ENCODE peak calls at places on chromosomes 7 and 10, in seven cellular contexts. N is PC-9, Y is heart right ventricle, M is vagina, K is HL-60, W is brain microvascular endothelial cell, X is left ventricle myocardium inferior. B is an unnamed sample.

GRCh38 chr7:105790996-105791395 is 85.4 kb downstream of the ATXN7L1 start:
- DNase-seq in N (peak), Y (no peak), M (no peak), K (no peak), W (no peak), X (no peak), B (no peak)

GRCh38 chr7:33933611-33934281 is 28.4 kb downstream of the BMPER start:
- DNase-seq in N (peak), Y (no peak), M (peak), K (no peak), W (peak), X (no peak), B (no peak)

GRCh38 chr7:43481905-43482678 is 100.8 kb upstream of the STK17A start:
- DNase-seq in N (peak), Y (no peak), M (no peak), K (no peak), W (peak), X (no peak), B (no peak)

GRCh38 chr10:109894516-109894915 is 28.8 kb downstream of the XPNPEP1 start:
- DNase-seq in N (no peak), Y (peak), M (no peak), K (no peak), W (no peak), X (peak), B (no peak)

GRCh38 chr10:78539247-78539766 is 505.6 kb downstream of the RPS24 start:
- DNase-seq in N (peak), Y (no peak), M (no peak), K (no peak), W (no peak), X (no peak), B (no peak)

GRCh38 chr7:2496375-2496774 is 20.2 kb upstream of the GRIFIN start:
- DNase-seq in N (no peak), Y (no peak), M (no peak), K (no peak), W (no peak), X (no peak), B (no peak)

GRCh38 chr10:11782793-11783557 is 40.2 kb upstream of the PROSER2 start:
- DNase-seq in N (peak), Y (no peak), M (no peak), K (no peak), W (peak), X (no peak), B (no peak)

GRCh38 chr10:68871105-68871711 is 29.9 kb upstream of the DDX50 start:
- DNase-seq in N (no peak), Y (peak), M (no peak), K (no peak), W (peak), X (no peak), B (no peak)

GRCh38 chr7:7639847-7640220 is 718 bp upstream of the UMAD1 start:
- DNase-seq in N (peak), Y (no peak), M (no peak), K (no peak), W (peak), X (no peak), B (peak)

GRCh38 chr7:50664461-50664922 is 99.3 kb upstream of the DDC start:
- DNase-seq in N (peak), Y (no peak), M (no peak), K (no peak), W (peak), X (no peak), B (no peak)

GRCh38 chr7:122225874-122226273 is 78.7 kb downstream of the FEZF1 start:
- DNase-seq in N (no peak), Y (no peak), M (no peak), K (no peak), W (no peak), X (no peak), B (no peak)

GRCh38 chr10:96306516-96306915 is 2.3 kb downstream of the DNTT start:
- DNase-seq in N (no peak), Y (peak), M (peak), K (no peak), W (no peak), X (peak), B (peak)

DNA sequence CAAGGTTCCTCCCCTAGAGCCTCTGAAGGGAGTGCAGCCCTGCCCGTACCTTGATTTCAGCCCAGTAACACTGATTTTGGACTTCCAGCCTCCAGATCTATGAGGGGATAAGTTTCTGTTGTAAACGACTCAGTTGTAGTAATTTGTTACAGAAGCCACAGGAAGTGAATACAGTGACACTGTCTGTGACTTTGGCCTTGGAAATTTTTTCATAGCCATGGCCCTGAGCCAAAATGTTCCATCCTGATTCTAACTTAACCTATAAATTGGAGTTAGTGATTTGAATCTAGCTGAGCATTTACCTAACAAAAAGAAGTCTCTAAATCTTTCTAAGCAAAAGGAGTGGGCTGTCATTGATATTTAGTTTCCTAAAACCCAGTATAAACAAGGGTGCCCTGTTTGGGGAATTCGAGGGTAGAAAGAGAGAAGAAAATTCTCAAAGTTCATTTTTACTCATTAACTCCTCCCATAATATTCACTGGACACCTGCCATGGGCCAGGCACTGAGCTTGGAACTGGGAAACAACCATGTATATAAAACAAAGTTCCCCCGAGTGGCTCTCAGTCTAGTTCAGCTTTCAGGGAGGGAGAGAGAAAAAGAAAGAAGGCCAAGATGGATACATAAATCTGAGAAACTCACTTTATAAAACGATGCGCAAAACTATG is 162.3 kb downstream of the SKIDA1 start:
- DNase-seq in N (peak), Y (peak), M (no peak), K (no peak), W (no peak), X (no peak), B (no peak)
- H3K27ac ChIP-seq in N (peak), Y (peak), M (peak), K (no peak), W (peak), X (peak), B (no peak)

GRCh38 chr7:155646669-155647068 is 2.2 kb downstream of the RBM33 start:
- DNase-seq in N (no peak), Y (no peak), M (no peak), K (no peak), W (no peak), X (no peak), B (no peak)

GRCh38 chr7:155643804-155644177 is 670 bp upstream of the RBM33 start:
- DNase-seq in N (no peak), Y (no peak), M (no peak), K (no peak), W (no peak), X (no peak), B (no peak)

GRCh38 chr7:155645652-155646051 is 1.2 kb downstream of the RBM33 start:
- DNase-seq in N (no peak), Y (no peak), M (no peak), K (no peak), W (no peak), X (no peak), B (no peak)

GRCh38 chr7:155644178-155644970 is at the start of gene RBM33:
- DNase-seq in N (peak), Y (peak), M (no peak), K (peak), W (peak), X (peak), B (peak)

DNA sequence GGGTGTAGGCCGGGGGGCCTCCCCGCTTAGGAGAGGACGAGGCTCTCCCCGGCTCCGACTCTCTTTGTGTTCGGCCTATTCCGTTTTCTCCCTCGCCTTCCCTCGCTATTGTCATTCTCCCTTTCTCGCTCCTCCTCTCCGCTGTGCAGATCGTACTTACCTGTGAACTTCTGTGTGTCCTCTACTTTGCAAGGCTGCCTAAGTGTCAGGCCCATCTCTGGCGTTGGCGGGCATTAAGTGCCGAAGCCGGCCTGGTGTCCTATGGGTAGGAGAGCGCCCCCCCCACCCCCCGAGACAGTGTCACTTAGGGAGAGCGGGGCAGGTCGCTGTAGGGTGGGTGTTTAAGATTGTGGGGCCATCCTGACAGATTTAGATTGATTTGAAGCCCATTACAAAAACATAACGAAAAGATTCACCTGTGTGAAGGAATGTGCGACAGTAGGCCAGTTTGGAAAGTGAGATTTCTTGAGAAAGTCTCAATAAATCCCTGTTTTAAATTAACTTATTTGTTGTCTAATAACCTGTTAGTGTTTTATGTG is 579 bp downstream of the RBM33 start:
- DNase-seq in N (no peak), Y (peak), M (no peak), K (no peak), W (peak), X (peak), B (peak)
- TF ChIP-seq CTCF in N (no peak), Y (no peak), M (no peak), K (no peak), W (no peak), X (no peak), B (no peak)

GRCh38 chr10:125080984-125081383 is 79.4 kb downstream of the CTBP2 start:
- DNase-seq in N (no peak), Y (no peak), M (no peak), K (no peak), W (no peak), X (no peak), B (no peak)

GRCh38 chr10:125083576-125083920 is 76.8 kb downstream of the CTBP2 start:
- DNase-seq in N (no peak), Y (no peak), M (no peak), K (no peak), W (peak), X (no peak), B (no peak)

GRCh38 chr10:125080296-125080695 is 80.1 kb downstream of the CTBP2 start:
- DNase-seq in N (no peak), Y (no peak), M (no peak), K (no peak), W (no peak), X (no peak), B (no peak)

GRCh38 chr10:125082881-125083575 is 77.3 kb downstream of the CTBP2 start:
- DNase-seq in N (no peak), Y (no peak), M (no peak), K (no peak), W (no peak), X (no peak), B (no peak)

GRCh38 chr10:125081931-125082330 is 78.4 kb downstream of the CTBP2 start:
- DNase-seq in N (no peak), Y (no peak), M (no peak), K (no peak), W (no peak), X (no peak), B (no peak)
- H3K27ac ChIP-seq in N (no peak), Y (peak), M (no peak), K (no peak), W (peak), X (peak), B (no peak)

DNA sequence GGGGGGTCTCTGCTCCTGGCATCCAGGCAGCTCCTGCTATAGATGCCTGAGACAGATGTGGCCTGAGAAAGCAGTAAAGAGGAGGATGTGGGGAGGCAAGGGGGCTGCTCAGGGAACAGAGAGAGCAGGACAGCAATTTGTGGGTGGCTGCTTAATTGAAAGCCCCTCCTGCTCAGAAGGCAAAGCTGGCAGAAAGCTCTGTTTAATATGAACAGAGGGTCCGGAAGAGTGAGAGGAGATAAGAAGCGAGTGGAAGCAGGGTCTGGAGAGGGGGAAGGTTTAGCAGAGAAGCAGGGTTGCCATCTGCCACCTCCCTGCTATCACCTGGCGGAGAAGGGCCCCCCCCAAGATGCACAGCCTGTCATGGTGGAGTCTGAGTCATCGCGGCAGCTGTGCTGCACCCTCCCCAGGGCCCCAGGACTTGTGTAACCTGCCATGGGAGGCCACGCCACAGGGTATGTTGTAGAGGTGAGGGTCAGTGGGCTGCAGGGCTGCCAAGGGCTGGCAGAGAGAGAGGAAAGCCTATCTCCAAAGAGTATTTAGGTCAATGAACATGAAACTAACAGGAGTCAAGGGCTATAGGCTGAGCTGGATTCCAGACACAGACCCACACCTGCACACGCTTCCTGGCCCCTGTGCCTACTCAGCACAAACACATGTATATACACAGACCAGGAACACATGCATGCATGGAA is 1109.8 kb upstream of the AUTS2 start:
- DNase-seq in N (no peak), Y (no peak), M (no peak), K (no peak), W (no peak), X (no peak), B (no peak)
- TF ChIP-seq CTCF in N (no peak), Y (no peak), M (no peak), K (no peak), W (no peak), X (no peak), B (no peak)

GRCh38 chr10:131829156-131829930 is 71.5 kb upstream of the PPP2R2D start:
- DNase-seq in N (no peak), Y (no peak), M (no peak), K (no peak), W (no peak), X (no peak), B (no peak)
- H3K27ac ChIP-seq in N (no peak), Y (no peak), M (no peak), K (no peak), W (no peak), X (no peak), B (no peak)

DNA sequence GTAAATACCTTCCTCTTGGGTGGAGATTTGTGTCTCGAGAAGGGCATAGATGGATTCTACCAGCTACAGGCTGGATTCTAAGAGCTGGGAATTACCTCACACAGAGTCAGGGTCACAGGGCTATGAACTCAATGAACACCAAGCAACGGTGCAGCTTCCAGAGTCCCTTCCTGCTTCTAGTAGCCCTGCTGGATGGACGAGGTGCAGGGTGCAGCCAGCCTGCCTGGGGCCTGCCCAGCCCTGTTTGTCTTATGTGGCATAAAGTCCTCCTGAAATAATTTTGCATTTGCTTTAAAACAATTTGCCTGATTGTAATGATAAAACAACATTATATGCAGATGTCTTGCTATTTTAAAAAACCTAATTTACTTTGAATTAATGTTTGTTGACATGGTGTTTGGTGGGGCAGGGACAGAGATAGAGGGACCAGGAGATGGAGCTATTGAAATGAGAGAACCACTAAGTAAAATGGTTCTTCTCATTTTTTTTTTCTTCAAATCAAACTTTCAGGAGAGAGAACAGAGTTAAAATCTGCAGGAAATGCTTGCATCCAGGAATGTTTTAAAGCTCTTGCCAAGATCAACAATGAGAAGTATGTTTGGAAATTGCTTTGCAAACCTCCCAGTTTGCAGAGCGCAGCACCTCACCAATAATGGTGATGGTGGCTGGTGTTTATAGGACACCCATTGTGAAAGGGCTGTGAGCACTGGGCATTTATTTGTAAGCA is 305.4 kb upstream of the PODXL start:
- DNase-seq in N (peak), Y (no peak), M (no peak), K (no peak), W (no peak), X (no peak), B (no peak)
- TF ChIP-seq CTCF in N (no peak), Y (no peak), M (no peak), K (no peak), W (no peak), X (no peak), B (no peak)

GRCh38 chr10:3887404-3887803 is 102.4 kb upstream of the KLF6 start:
- DNase-seq in N (no peak), Y (no peak), M (peak), K (no peak), W (peak), X (no peak), B (no peak)
- H3K27ac ChIP-seq in N (peak), Y (peak), M (peak), K (no peak), W (peak), X (peak), B (no peak)

DNA sequence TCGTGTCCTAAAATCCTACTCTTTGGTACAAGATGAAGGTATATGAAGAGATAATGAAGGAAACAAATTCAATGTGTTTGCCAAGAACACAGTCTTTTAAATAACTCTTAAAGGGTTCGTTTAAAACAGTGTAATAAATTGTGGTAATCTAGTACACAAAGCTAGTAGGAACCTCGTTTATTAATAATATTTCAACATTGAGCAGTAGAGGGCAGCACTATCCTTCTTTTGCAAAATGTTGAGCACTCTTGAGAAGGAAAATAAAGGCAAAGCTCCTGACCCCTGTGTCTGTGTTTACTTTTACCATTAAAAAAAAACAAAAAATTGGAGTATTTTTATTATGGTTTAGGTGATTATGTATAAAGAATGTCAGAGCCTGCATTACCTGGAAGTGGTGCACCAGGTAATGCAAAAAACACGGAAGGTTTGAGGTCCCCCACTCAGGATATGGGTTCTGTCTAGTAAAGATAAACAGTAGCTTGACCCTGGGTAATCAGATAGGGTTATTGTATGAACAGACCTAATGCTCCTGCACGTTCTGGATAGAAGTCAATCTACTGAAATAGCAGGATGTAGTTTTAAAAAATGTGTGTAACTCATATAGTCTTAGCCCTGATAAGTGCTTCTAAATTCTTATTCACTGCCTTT is 5.7 kb upstream of the GOT1 start:
- DNase-seq in N (peak), Y (no peak), M (no peak), K (no peak), W (peak), X (no peak), B (no peak)
- TF ChIP-seq CTCF in N (peak), Y (peak), M (peak), K (peak), W (peak), X (peak), B (peak)

GRCh38 chr7:102927303-102927933 is 14.6 kb downstream of the LRRC17 start:
- DNase-seq in N (no peak), Y (no peak), M (no peak), K (no peak), W (no peak), X (no peak), B (no peak)

GRCh38 chr7:102931757-102932156 is 19.0 kb downstream of the LRRC17 start:
- DNase-seq in N (no peak), Y (no peak), M (no peak), K (no peak), W (no peak), X (no peak), B (no peak)

GRCh38 chr7:102925962-102926825 is 13.4 kb downstream of the LRRC17 start:
- DNase-seq in N (no peak), Y (no peak), M (no peak), K (no peak), W (peak), X (no peak), B (no peak)
- H3K27ac ChIP-seq in N (no peak), Y (no peak), M (no peak), K (no peak), W (peak), X (no peak), B (no peak)

GRCh38 chr7:44791278-44792219 is 4.9 kb upstream of the PPIA start:
- DNase-seq in N (peak), Y (no peak), M (no peak), K (no peak), W (peak), X (no peak), B (no peak)
- TF ChIP-seq CTCF in N (no peak), Y (no peak), M (no peak), K (no peak), W (peak), X (no peak), B (no peak)